ENCODE peak calls at places on chromosomes 4 and X, in seven cellular contexts. L is NCI-H1436 treated with DMSO at 0.1 percent for 48 hours; G is stimulated activated CD4-positive, alpha-beta T cell treated with anti-CD3 and anti-CD28 coated beads, Interleukin-12 subunit alpha, Interleukin-12 subunit beta, amount 100 ng/mL, for 24 hours; A is H54; M is COR-L47; C is activated CD8-positive, alpha-beta memory T cell treated with anti-CD3 and anti-CD28 coated beads for 1 hour; Y is naive thymus-derived CD8-positive, alpha-beta T cell. X is an unnamed sample.
A peak's percentile ranks its signal among the peaks of the same experiment; 100 is the strongest.

GRCh38 chr4:169957785-169958184 is 68.4 kb downstream of the MFAP3L start:
- DNase-seq in Y (no peak), M (no peak), G (no peak), L (no peak), A (no peak), C (no peak), X (no peak)

GRCh38 chr4:13543648-13544555 is at the start of gene NKX3-2:
- DNase-seq in A (peak; percentile 36), Y (no peak), L (no peak), G (no peak), M (peak; percentile 23), C (no peak), X (no peak)

GRCh38 chrX:140157611-140158010 is 192.3 kb upstream of the CXorf66 start:
- DNase-seq in C (no peak), M (no peak), G (no peak), Y (no peak), A (no peak), L (no peak), X (no peak)

GRCh38 chr4:142752331-142752830 is 93.7 kb downstream of the INPP4B start:
- DNase-seq in A (no peak), G (no peak), L (no peak), Y (no peak), C (no peak), M (no peak), X (no peak)

GRCh38 chr4:14155803-14156202 is 528.3 kb upstream of the BOD1L1 start:
- DNase-seq in A (no peak), Y (no peak), M (no peak), G (no peak), L (no peak), C (no peak), X (no peak)

GRCh38 chr4:121147923-121148443 is 16.1 kb downstream of the TNIP3 start:
- DNase-seq in L (no peak), A (no peak), M (no peak), G (no peak), C (no peak), Y (no peak), X (no peak)

GRCh38 chrX:47991263-47992092 is 12.3 kb downstream of the ZNF182 start:
- DNase-seq in C (no peak), M (no peak), G (no peak), Y (no peak), A (no peak), L (no peak), X (no peak)

GRCh38 chr4:81351653-81352455 is 119.9 kb downstream of the RASGEF1B start:
- DNase-seq in Y (peak; percentile 76), C (peak; percentile 42), G (peak; percentile 65), A (peak; percentile 4), L (peak; percentile 46), M (peak; percentile 47), X (peak; percentile 73)

GRCh38 chr4:76087007-76087769 is 12.7 kb downstream of the ART3 start:
- DNase-seq in C (no peak), M (peak; percentile 55), Y (no peak), L (peak; percentile 2), A (peak; percentile 22), G (no peak), X (no peak)

GRCh38 chr4:38193464-38193863 is 233.3 kb downstream of the PTTG2 start:
- DNase-seq in Y (no peak), L (no peak), M (no peak), A (no peak), C (no peak), G (no peak), X (no peak)

GRCh38 chr4:7238300-7238960 is 46.1 kb downstream of the SORCS2 start:
- DNase-seq in A (no peak), M (no peak), L (no peak), Y (no peak), G (no peak), C (no peak), X (no peak)

GRCh38 chr4:3177905-3178304 is 71.1 kb upstream of the MSANTD1 start:
- DNase-seq in Y (no peak), G (no peak), L (no peak), A (no peak), M (no peak), C (no peak), X (no peak)

GRCh38 chrX:85052207-85052606 is 48.5 kb downstream of the APOOL start:
- DNase-seq in Y (no peak), G (no peak), L (no peak), A (no peak), M (no peak), C (no peak), X (no peak)

GRCh38 chr4:2487632-2488031 is 18.7 kb downstream of the RNF4 start:
- DNase-seq in M (no peak), C (no peak), A (no peak), Y (peak; percentile 14), L (no peak), G (no peak), X (no peak)

GRCh38 chr4:10033191-10033881 is 12.0 kb upstream of the SLC2A9 start:
- DNase-seq in M (no peak), Y (no peak), G (no peak), C (no peak), A (no peak), L (no peak), X (peak; percentile 41)

GRCh38 chrX:48472851-48473717 is 2.9 kb upstream of the FTSJ1 start:
- DNase-seq in L (no peak), M (no peak), C (no peak), Y (no peak), G (no peak), A (no peak), X (no peak)

GRCh38 chr4:102441978-102442890 is 58.9 kb upstream of the NFKB1 start:
- DNase-seq in G (no peak), C (no peak), A (no peak), Y (no peak), L (no peak), M (no peak), X (no peak)

GRCh38 chr4:42608551-42608950 is 48.4 kb downstream of the ATP8A1 start:
- DNase-seq in A (no peak), G (no peak), L (no peak), M (no peak), C (no peak), Y (no peak), X (no peak)

GRCh38 chr4:34720563-34720962 is 1523.8 kb downstream of the ARAP2 start:
- DNase-seq in L (no peak), C (no peak), G (no peak), A (peak; percentile 2), M (peak; percentile 64), Y (no peak), X (no peak)

GRCh38 chr4:83616252-83616651 is 80.3 kb downstream of the GPAT3 start:
- DNase-seq in L (no peak), M (no peak), C (no peak), G (no peak), A (no peak), Y (no peak), X (no peak)

GRCh38 chr4:38411092-38411491 is 252.9 kb upstream of the KLF3 start:
- DNase-seq in G (no peak), C (no peak), L (no peak), M (no peak), A (no peak), Y (no peak), X (no peak)

GRCh38 chrX:108020631-108021030 is 24.2 kb upstream of the VSIG1 start:
- DNase-seq in L (no peak), A (no peak), G (no peak), M (no peak), Y (no peak), C (no peak), X (no peak)

GRCh38 chr4:173261052-173261451 is 73.1 kb downstream of the HMGB2 start:
- DNase-seq in G (no peak), C (no peak), Y (no peak), M (no peak), L (no peak), A (no peak), X (no peak)

GRCh38 chr4:4456816-4457578 is 70.1 kb downstream of the NSG1 start:
- DNase-seq in G (no peak), M (no peak), L (no peak), A (no peak), C (no peak), Y (no peak), X (no peak)

GRCh38 chrX:110170029-110170428 is 147.9 kb downstream of the AMMECR1 start:
- DNase-seq in Y (no peak), M (no peak), C (no peak), A (no peak), L (no peak), G (no peak), X (no peak)

GRCh38 chrX:101550825-101551767 is 749 bp downstream of the ARMCX1 start:
- DNase-seq in L (no peak), Y (no peak), G (no peak), A (peak; percentile 38), C (no peak), M (peak; percentile 0), X (peak; percentile 81)

GRCh38 chr4:74932832-74933561 is at the start of gene PARM1:
- DNase-seq in Y (no peak), M (peak; percentile 84), L (no peak), G (peak; percentile 47), A (no peak), C (peak; percentile 2), X (peak; percentile 80)

GRCh38 chrX:123648028-123648810 is 84.6 kb downstream of the THOC2 start:
- DNase-seq in C (no peak), G (no peak), L (no peak), M (peak; percentile 23), A (no peak), Y (peak; percentile 58), X (no peak)

GRCh38 chrX:129940721-129941120 is 34.8 kb downstream of the UTP14A start:
- DNase-seq in A (no peak), C (no peak), G (no peak), Y (no peak), M (no peak), L (no peak), X (no peak)

GRCh38 chr4:139014391-139015268 is 951 bp upstream of the NOCT start:
- DNase-seq in L (no peak), A (peak; percentile 46), Y (no peak), G (no peak), M (peak; percentile 38), C (no peak), X (no peak)

GRCh38 chrX:28586891-28587635 is at the start of gene IL1RAPL1:
- DNase-seq in C (no peak), Y (no peak), L (no peak), G (no peak), A (no peak), M (peak; percentile 44), X (no peak)

GRCh38 chr4:148029781-148030180 is 297.9 kb downstream of the ARHGAP10 start:
- DNase-seq in M (no peak), A (no peak), L (no peak), G (no peak), Y (no peak), C (no peak), X (no peak)

GRCh38 chr4:37464373-37464772 is 219.8 kb downstream of the NWD2 start:
- DNase-seq in G (no peak), C (no peak), Y (no peak), A (no peak), M (no peak), L (no peak), X (no peak)